ENCODE peak calls at places on chromosomes 12 and 14, in eight cellular contexts. B is RWPE1; D is AG04450; G is CD4-positive, alpha-beta T cell; N is WTC11; Q is type B pancreatic cell; X is BJ; Y is mesothelial cell of epicardium. T is an unnamed sample.

GRCh38 chr14:64966976-64967375 is 5.2 kb downstream of the RAB15 start:
- DNase-seq in N (no peak), D (no peak), B (no peak), X (no peak), Q (no peak), Y (no peak), G (no peak), T (no peak)

GRCh38 chr14:92711976-92712653 is 36.3 kb downstream of the LGMN start:
- DNase-seq in D (no peak), Y (no peak), Q (no peak), B (no peak), X (no peak), G (no peak), N (no peak), T (no peak)

GRCh38 chr12:50788562-50788961 is 24.7 kb downstream of the ATF1 start:
- DNase-seq in N (no peak), Q (no peak), B (no peak), D (peak; percentile 93), G (no peak), X (peak; percentile 94), Y (no peak), T (no peak)

GRCh38 chr12:69527506-69528272 is 57.5 kb downstream of the FRS2 start:
- DNase-seq in N (no peak), Y (no peak), Q (no peak), B (peak; percentile 58), D (peak; percentile 59), G (no peak), X (peak; percentile 38), T (no peak)

GRCh38 chr14:68466491-68466977 is 326.3 kb downstream of the ZFP36L1 start:
- DNase-seq in X (peak; percentile 62), D (peak; percentile 68), B (peak; percentile 89), Q (no peak), G (no peak), Y (no peak), N (no peak), T (no peak)

GRCh38 chr14:95432152-95433093 is 84.0 kb downstream of the SYNE3 start:
- DNase-seq in Y (peak; percentile 71), X (no peak), N (peak; percentile 78), Q (no peak), D (no peak), B (peak; percentile 64), G (no peak), T (no peak)

GRCh38 chr14:33127531-33127930 is 188.9 kb downstream of the NPAS3 start:
- DNase-seq in B (peak; percentile 13), G (no peak), X (no peak), Q (no peak), Y (no peak), N (no peak), D (no peak), T (no peak)

GRCh38 chr12:120826335-120826734 is 77.8 kb downstream of the SPPL3 start:
- DNase-seq in D (no peak), G (no peak), Y (no peak), Q (no peak), X (no peak), N (no peak), B (no peak), T (no peak)

GRCh38 chr12:63020269-63020668 is 85.3 kb upstream of the PPM1H start:
- DNase-seq in G (no peak), D (no peak), Y (no peak), B (no peak), N (no peak), Q (no peak), X (no peak), T (no peak)

GRCh38 chr12:11787921-11788849 is 138.7 kb downstream of the ETV6 start:
- DNase-seq in N (no peak), D (no peak), G (no peak), Y (no peak), Q (no peak), X (no peak), B (no peak), T (no peak)

GRCh38 chr14:87656315-87656714 is 336.7 kb downstream of the GALC start:
- DNase-seq in N (no peak), Q (no peak), G (no peak), D (no peak), B (no peak), X (no peak), Y (no peak), T (no peak)

GRCh38 chr12:25361511-25361910 is 110.8 kb upstream of the KRAS start:
- DNase-seq in D (no peak), Q (no peak), B (no peak), X (no peak), N (no peak), Y (no peak), G (no peak), T (no peak)

GRCh38 chr14:61281911-61282310 is 773 bp upstream of the TMEM30B start:
- DNase-seq in B (no peak), D (no peak), Q (no peak), Y (no peak), N (no peak), G (no peak), X (no peak), T (no peak)

GRCh38 chr14:50001999-50002925 is 109.4 kb downstream of the ARF6 start:
- DNase-seq in N (no peak), X (no peak), Y (no peak), Q (no peak), B (no peak), G (peak; percentile 43), D (no peak), T (no peak)

GRCh38 chr12:53737951-53738833 is 10.9 kb upstream of the CALCOCO1 start:
- DNase-seq in D (no peak), B (no peak), Q (no peak), N (peak; percentile 85), G (peak; percentile 31), X (no peak), Y (peak; percentile 52), T (no peak)

GRCh38 chr12:129076466-129077325 is 223.4 kb downstream of the GLT1D1 start:
- DNase-seq in Q (no peak), Y (peak; percentile 31), D (no peak), X (no peak), B (no peak), G (no peak), N (no peak), T (no peak)

GRCh38 chr14:50319721-50320120 is 7.6 kb downstream of the DMAC2L start:
- DNase-seq in B (no peak), N (no peak), G (no peak), Q (no peak), Y (no peak), D (no peak), X (no peak), T (no peak)

GRCh38 chr14:101062065-101062450 is 158.5 kb upstream of the RTL1 start:
- DNase-seq in Y (no peak), B (no peak), X (no peak), Q (no peak), G (no peak), N (no peak), D (no peak), T (no peak)

GRCh38 chr12:92735131-92735721 is 32.4 kb downstream of the PLEKHG7 start:
- DNase-seq in Q (no peak), D (peak; percentile 54), B (peak; percentile 15), N (no peak), X (peak; percentile 87), Y (no peak), G (no peak), T (peak; percentile 19)

GRCh38 chr12:62758216-62758615 is 176.7 kb downstream of the PPM1H start:
- DNase-seq in G (no peak), X (no peak), B (no peak), Y (no peak), D (peak; percentile 88), N (no peak), Q (no peak), T (no peak)

GRCh38 chr12:69239922-69240624 is 704 bp downstream of the CPSF6 start:
- DNase-seq in D (no peak), B (peak; percentile 22), X (no peak), Q (no peak), Y (peak; percentile 59), G (peak; percentile 41), N (peak; percentile 60), T (peak; percentile 84)

GRCh38 chr14:55458800-55459577 is 18.6 kb upstream of the TBPL2 start:
- DNase-seq in Q (no peak), N (no peak), D (no peak), B (peak; percentile 73), G (no peak), X (no peak), Y (no peak), T (no peak)

GRCh38 chr12:94714378-94714777 is 64.0 kb upstream of the TMCC3 start:
- DNase-seq in B (peak; percentile 17), X (no peak), Q (no peak), D (no peak), Y (no peak), N (no peak), G (no peak), T (no peak)

GRCh38 chr12:124682425-124683329 is 115.3 kb upstream of the NCOR2 start:
- DNase-seq in N (no peak), Y (no peak), X (no peak), Q (no peak), B (no peak), G (no peak), D (no peak), T (no peak)

GRCh38 chr12:124681779-124682391 is 114.5 kb upstream of the NCOR2 start:
- DNase-seq in N (no peak), B (no peak), D (no peak), G (no peak), Q (no peak), X (peak; percentile 58), Y (no peak), T (no peak)

GRCh38 chr12:124679533-124680371 is 112.3 kb upstream of the NCOR2 start:
- DNase-seq in X (no peak), Y (no peak), N (no peak), B (no peak), Q (no peak), G (no peak), D (no peak), T (no peak)

GRCh38 chr12:124679047-124679446 is 111.6 kb upstream of the NCOR2 start:
- DNase-seq in G (no peak), N (no peak), Y (no peak), X (no peak), Q (no peak), B (no peak), D (no peak), T (no peak)

GRCh38 chr12:124680863-124681778 is 113.7 kb upstream of the NCOR2 start:
- DNase-seq in G (no peak), X (no peak), Y (no peak), N (peak; percentile 39), Q (no peak), B (peak; percentile 97), D (no peak), T (no peak)
- TF ChIP-seq CTCF in G (no peak), X (peak; percentile 25), Y (no peak), N (no peak), Q (peak; percentile 50), B (peak; percentile 44), D (peak; percentile 3), T (peak; percentile 49)

GRCh38 chr12:107126688-107127481 is 33.5 kb upstream of the CRY1 start:
- DNase-seq in Q (no peak), N (no peak), D (no peak), Y (no peak), G (no peak), B (peak; percentile 22), X (no peak), T (no peak)
- TF ChIP-seq CTCF in Q (peak; percentile 66), N (no peak), D (peak; percentile 61), Y (no peak), G (peak; percentile 21), B (peak; percentile 24), X (peak; percentile 36), T (peak; percentile 41)

GRCh38 chr12:43222796-43223195 is 329.2 kb downstream of the ADAMTS20 start:
- DNase-seq in Y (no peak), D (no peak), G (no peak), Q (no peak), N (no peak), X (no peak), B (no peak), T (no peak)
- TF ChIP-seq CTCF in Y (no peak), D (no peak), G (no peak), Q (no peak), N (no peak), X (no peak), B (no peak), T (no peak)

GRCh38 chr12:104825408-104825807 is 132.7 kb downstream of the SLC41A2 start:
- DNase-seq in G (no peak), D (no peak), X (no peak), B (no peak), N (peak; percentile 22), Y (no peak), Q (no peak), T (no peak)
- TF ChIP-seq CTCF in G (no peak), D (peak; percentile 41), X (peak; percentile 44), B (no peak), N (no peak), Y (no peak), Q (peak; percentile 65), T (peak; percentile 37)

T was measured in osteocyte.